ENCODE peak calls at places on chromosomes 3 and 15, in nine cellular contexts. One of them, this sample, is unnamed.

GRCh38 chr3:190825389-190826016 is 37.0 kb downstream of the GMNC start:
- DNase-seq in endothelial cell: no peak
- DNase-seq in NCI-H2081: no peak
- DNase-seq in GM04504: no peak
- DNase-seq in NCI-H1436: no peak
- DNase-seq in heart left ventricle: no peak
- DNase-seq in activated gamma-delta T cell treated with Interleukin-2 at 50 U/mL for 16 hours: no peak
- DNase-seq in HT-29: no peak
- DNase-seq in left ventricle myocardium inferior: no peak
- DNase-seq in this sample: no peak

GRCh38 chr3:79005084-79005483 is 762.7 kb downstream of the ROBO1 start:
- DNase-seq in endothelial cell: no peak
- DNase-seq in NCI-H2081: no peak
- DNase-seq in GM04504: no peak
- DNase-seq in NCI-H1436: no peak
- DNase-seq in heart left ventricle: no peak
- DNase-seq in activated gamma-delta T cell treated with Interleukin-2 at 50 U/mL for 16 hours: no peak
- DNase-seq in HT-29: no peak
- DNase-seq in left ventricle myocardium inferior: no peak
- DNase-seq in this sample: no peak

GRCh38 chr15:85600001-85600400 is 194.7 kb downstream of the KLHL25 start:
- DNase-seq in endothelial cell: no peak
- DNase-seq in NCI-H2081: no peak
- DNase-seq in GM04504: no peak
- DNase-seq in NCI-H1436: no peak
- DNase-seq in heart left ventricle: no peak
- DNase-seq in activated gamma-delta T cell treated with Interleukin-2 at 50 U/mL for 16 hours: no peak
- DNase-seq in HT-29: no peak
- DNase-seq in left ventricle myocardium inferior: no peak
- DNase-seq in this sample: no peak

GRCh38 chr15:27694506-27695077 is 404.5 kb downstream of the OCA2 start:
- DNase-seq in endothelial cell: no peak
- DNase-seq in NCI-H2081: no peak
- DNase-seq in GM04504: no peak
- DNase-seq in NCI-H1436: no peak
- DNase-seq in heart left ventricle: no peak
- DNase-seq in activated gamma-delta T cell treated with Interleukin-2 at 50 U/mL for 16 hours: no peak
- DNase-seq in HT-29: no peak
- DNase-seq in left ventricle myocardium inferior: no peak
- DNase-seq in this sample: no peak

GRCh38 chr3:22263042-22263441 is 512.0 kb upstream of the ZNF385D start:
- DNase-seq in endothelial cell: no peak
- DNase-seq in NCI-H2081: no peak
- DNase-seq in GM04504: peak
- DNase-seq in NCI-H1436: no peak
- DNase-seq in heart left ventricle: no peak
- DNase-seq in activated gamma-delta T cell treated with Interleukin-2 at 50 U/mL for 16 hours: no peak
- DNase-seq in HT-29: no peak
- DNase-seq in left ventricle myocardium inferior: no peak
- DNase-seq in this sample: no peak

GRCh38 chr15:77606142-77607034 is 26.3 kb downstream of the LINGO1 start:
- DNase-seq in endothelial cell: no peak
- DNase-seq in NCI-H2081: no peak
- DNase-seq in GM04504: no peak
- DNase-seq in NCI-H1436: no peak
- DNase-seq in heart left ventricle: no peak
- DNase-seq in activated gamma-delta T cell treated with Interleukin-2 at 50 U/mL for 16 hours: no peak
- DNase-seq in HT-29: no peak
- DNase-seq in left ventricle myocardium inferior: peak
- DNase-seq in this sample: no peak

GRCh38 chr3:36514171-36514570 is 133.9 kb downstream of the STAC start:
- DNase-seq in endothelial cell: no peak
- DNase-seq in NCI-H2081: no peak
- DNase-seq in GM04504: no peak
- DNase-seq in NCI-H1436: no peak
- DNase-seq in heart left ventricle: no peak
- DNase-seq in activated gamma-delta T cell treated with Interleukin-2 at 50 U/mL for 16 hours: no peak
- DNase-seq in HT-29: no peak
- DNase-seq in left ventricle myocardium inferior: no peak
- DNase-seq in this sample: no peak

GRCh38 chr3:100756441-100756840 is 47.1 kb downstream of the TFG start:
- DNase-seq in endothelial cell: no peak
- DNase-seq in NCI-H2081: no peak
- DNase-seq in GM04504: peak
- DNase-seq in NCI-H1436: no peak
- DNase-seq in heart left ventricle: peak
- DNase-seq in activated gamma-delta T cell treated with Interleukin-2 at 50 U/mL for 16 hours: no peak
- DNase-seq in HT-29: no peak
- DNase-seq in left ventricle myocardium inferior: peak
- DNase-seq in this sample: peak

GRCh38 chr3:81823882-81824395 is 62.5 kb upstream of the GBE1 start:
- DNase-seq in endothelial cell: no peak
- DNase-seq in NCI-H2081: no peak
- DNase-seq in GM04504: no peak
- DNase-seq in NCI-H1436: peak
- DNase-seq in heart left ventricle: no peak
- DNase-seq in activated gamma-delta T cell treated with Interleukin-2 at 50 U/mL for 16 hours: no peak
- DNase-seq in HT-29: no peak
- DNase-seq in left ventricle myocardium inferior: no peak
- DNase-seq in this sample: no peak

GRCh38 chr3:61940241-61940640 is 378.9 kb downstream of the PTPRG start:
- DNase-seq in endothelial cell: no peak
- DNase-seq in NCI-H2081: no peak
- DNase-seq in GM04504: no peak
- DNase-seq in NCI-H1436: no peak
- DNase-seq in heart left ventricle: no peak
- DNase-seq in activated gamma-delta T cell treated with Interleukin-2 at 50 U/mL for 16 hours: no peak
- DNase-seq in HT-29: no peak
- DNase-seq in left ventricle myocardium inferior: no peak
- DNase-seq in this sample: no peak

GRCh38 chr3:141556034-141556433 is 69.2 kb downstream of the RASA2 start:
- DNase-seq in endothelial cell: no peak
- DNase-seq in NCI-H2081: no peak
- DNase-seq in GM04504: no peak
- DNase-seq in NCI-H1436: no peak
- DNase-seq in heart left ventricle: no peak
- DNase-seq in activated gamma-delta T cell treated with Interleukin-2 at 50 U/mL for 16 hours: no peak
- DNase-seq in HT-29: no peak
- DNase-seq in left ventricle myocardium inferior: no peak
- DNase-seq in this sample: no peak

GRCh38 chr3:9552252-9552999 is 1.2 kb downstream of the LHFPL4 start:
- DNase-seq in endothelial cell: peak
- DNase-seq in NCI-H2081: peak
- DNase-seq in GM04504: peak
- DNase-seq in NCI-H1436: no peak
- DNase-seq in heart left ventricle: peak
- DNase-seq in activated gamma-delta T cell treated with Interleukin-2 at 50 U/mL for 16 hours: peak
- DNase-seq in HT-29: no peak
- DNase-seq in left ventricle myocardium inferior: peak
- DNase-seq in this sample: peak

GRCh38 chr3:11379238-11379823 is 107.1 kb downstream of the ATG7 start:
- DNase-seq in endothelial cell: peak
- DNase-seq in NCI-H2081: peak
- DNase-seq in GM04504: peak
- DNase-seq in NCI-H1436: no peak
- DNase-seq in heart left ventricle: no peak
- DNase-seq in activated gamma-delta T cell treated with Interleukin-2 at 50 U/mL for 16 hours: no peak
- DNase-seq in HT-29: peak
- DNase-seq in left ventricle myocardium inferior: no peak
- DNase-seq in this sample: no peak

GRCh38 chr3:23474580-23475357 is 271.6 kb downstream of the UBE2E2 start:
- DNase-seq in endothelial cell: no peak
- DNase-seq in NCI-H2081: no peak
- DNase-seq in GM04504: no peak
- DNase-seq in NCI-H1436: no peak
- DNase-seq in heart left ventricle: no peak
- DNase-seq in activated gamma-delta T cell treated with Interleukin-2 at 50 U/mL for 16 hours: no peak
- DNase-seq in HT-29: no peak
- DNase-seq in left ventricle myocardium inferior: no peak
- DNase-seq in this sample: no peak

GRCh38 chr3:157405457-157405856 is 31.2 kb upstream of the PTX3 start:
- DNase-seq in endothelial cell: no peak
- DNase-seq in NCI-H2081: no peak
- DNase-seq in GM04504: no peak
- DNase-seq in NCI-H1436: no peak
- DNase-seq in heart left ventricle: no peak
- DNase-seq in activated gamma-delta T cell treated with Interleukin-2 at 50 U/mL for 16 hours: no peak
- DNase-seq in HT-29: no peak
- DNase-seq in left ventricle myocardium inferior: no peak
- DNase-seq in this sample: no peak

GRCh38 chr3:37990527-37990926 is at the start of gene VILL:
- DNase-seq in endothelial cell: no peak
- DNase-seq in NCI-H2081: no peak
- DNase-seq in GM04504: no peak
- DNase-seq in NCI-H1436: no peak
- DNase-seq in heart left ventricle: no peak
- DNase-seq in activated gamma-delta T cell treated with Interleukin-2 at 50 U/mL for 16 hours: no peak
- DNase-seq in HT-29: peak
- DNase-seq in left ventricle myocardium inferior: no peak
- DNase-seq in this sample: no peak